ENCODE peak calls at places on chromosomes 11 and 22, in four cellular contexts. L is pancreas, Z is tibial nerve, F is colonic mucosa. K is an unnamed sample. For H3K9me3, the result is how much of the 10 kb centered on the place peaks cover.

GRCh38 chr11:46327829-46328228 is 19.4 kb upstream of the DGKZ start:
- DNase-seq in L (no peak), F (no peak), Z (no peak), K (no peak)

GRCh38 chr11:64361659-64362058 is 2.7 kb downstream of the RPS6KA4 start:
- DNase-seq in L (no peak), Z (no peak), F (no peak), K (no peak)

GRCh38 chr11:114073506-114074381 is 14.2 kb downstream of the ZBTB16 start:
- DNase-seq in Z (no peak), L (no peak), F (no peak), K (no peak)

GRCh38 chr11:57402188-57403066 is 12.0 kb upstream of the PRG2 start:
- DNase-seq in L (no peak), Z (no peak), F (no peak), K (no peak)

GRCh38 chr11:101583180-101584128 is at the start of gene TRPC6:
- DNase-seq in F (no peak), L (peak), Z (no peak), K (no peak)

GRCh38 chr11:33733978-33734377 is 2.2 kb downstream of the CD59 start:
- DNase-seq in L (no peak), F (no peak), Z (no peak), K (no peak)

GRCh38 chr11:105609341-105609781 is 512 bp upstream of the GRIA4 start:
- DNase-seq in L (peak), F (peak), Z (no peak), K (no peak)

GRCh38 chr11:118437046-118437735 is 899 bp downstream of the KMT2A start:
- DNase-seq in Z (no peak), L (peak), F (peak), K (no peak)

GRCh38 chr11:64165842-64166635 is at the start of gene MACROD1:
- DNase-seq in F (peak), Z (peak), L (peak), K (peak)

GRCh38 chr22:39559456-39560105 is 11.0 kb upstream of the CACNA1I start:
- DNase-seq in F (no peak), Z (no peak), L (no peak), K (no peak)

GRCh38 chr11:5992604-5993251 is 5.9 kb upstream of the OR52L1 start:
- DNase-seq in L (no peak), F (no peak), Z (no peak), K (no peak)

GRCh38 chr22:27431896-27432295 is 369.7 kb downstream of the MN1 start:
- DNase-seq in F (no peak), Z (no peak), L (no peak), K (no peak)

GRCh38 chr11:62025429-62026105 is 58.1 kb upstream of the FTH1 start:
- DNase-seq in Z (peak), F (peak), L (no peak), K (peak)

GRCh38 chr11:107623183-107623582 is 32.2 kb downstream of the ELMOD1 start:
- DNase-seq in Z (no peak), L (no peak), F (no peak), K (no peak)

GRCh38 chr11:84817998-84818397 is 809.1 kb downstream of the DLG2 start:
- DNase-seq in L (no peak), Z (no peak), F (no peak), K (no peak)

GRCh38 chr11:123169821-123170220 is 25.2 kb downstream of the CLMP start:
- DNase-seq in Z (no peak), F (no peak), L (no peak), K (no peak)

GRCh38 chr11:130390071-130390758 is 38.2 kb downstream of the ADAMTS8 start:
- DNase-seq in Z (no peak), F (no peak), L (no peak), K (no peak)

GRCh38 chr11:121563003-121563402 is 110.2 kb upstream of the SORL1-AS1 start:
- DNase-seq in L (no peak), F (no peak), Z (no peak), K (no peak)

GRCh38 chr11:69211540-69212120 is 55.9 kb downstream of the SMIM38 start:
- DNase-seq in L (no peak), F (no peak), Z (no peak), K (no peak)

GRCh38 chr22:42993651-42994275 is 21.2 kb downstream of the PACSIN2 start:
- DNase-seq in F (no peak), Z (no peak), L (no peak), K (no peak)

DNA sequence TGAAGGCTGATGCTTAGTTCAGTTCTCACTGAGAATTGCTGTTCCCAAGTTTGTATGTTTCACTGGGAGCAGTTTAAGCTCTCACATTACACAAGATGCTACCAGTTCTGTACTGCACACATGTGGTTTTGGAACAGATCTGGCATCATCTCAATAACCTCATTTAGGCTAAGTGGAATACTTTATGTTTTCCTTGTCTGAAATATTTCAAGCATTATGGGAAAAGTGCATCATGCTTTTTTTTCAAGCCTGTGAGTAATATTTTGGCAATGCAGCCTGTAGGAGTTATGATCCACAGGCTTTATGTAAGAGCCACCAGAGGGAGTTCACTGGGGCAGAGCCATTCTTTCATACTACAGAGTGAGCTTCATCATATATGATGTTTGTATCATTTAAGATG is 141.5 kb downstream of the OR4C45 start:
- DNase-seq in Z (no peak), F (no peak), L (no peak), K (no peak)
- H3K9me3 ChIP-seq in Z (under half), F (under half), L (under half), K (under half)

GRCh38 chr11:128890543-128891409 is at the start of gene KCNJ5:
- DNase-seq in Z (no peak), L (peak), F (peak), K (peak)
- H3K4me3 ChIP-seq in Z (peak), L (peak), F (peak), K (peak)

GRCh38 chr11:111990381-111990780 is 34.8 kb upstream of the DLAT start:
- DNase-seq in Z (no peak), F (no peak), L (no peak), K (no peak)

GRCh38 chr11:111983187-111983986 is 41.8 kb upstream of the DLAT start:
- DNase-seq in L (peak), Z (no peak), F (peak), K (no peak)

GRCh38 chr11:111982532-111983186 is 42.5 kb upstream of the DLAT start:
- DNase-seq in F (no peak), Z (no peak), L (no peak), K (no peak)

GRCh38 chr11:111982019-111982464 is 43.2 kb upstream of the DLAT start:
- DNase-seq in F (peak), Z (peak), L (peak), K (peak)

GRCh38 chr11:111986589-111986988 is 38.6 kb upstream of the DLAT start:
- DNase-seq in L (no peak), Z (no peak), F (no peak), K (no peak)
- H3K27ac ChIP-seq in L (no peak), Z (no peak), F (no peak), K (no peak)

GRCh38 chr22:47452184-47452583 is 689.7 kb downstream of the TBC1D22A start:
- DNase-seq in F (no peak), L (no peak), Z (no peak), K (no peak)

GRCh38 chr22:47453049-47453448 is 690.6 kb downstream of the TBC1D22A start:
- DNase-seq in Z (no peak), F (no peak), L (no peak), K (no peak)

GRCh38 chr22:47448231-47449035 is 686.0 kb downstream of the TBC1D22A start:
- DNase-seq in L (no peak), F (peak), Z (no peak), K (no peak)

GRCh38 chr22:47449508-47450270 is 687.2 kb downstream of the TBC1D22A start:
- DNase-seq in F (no peak), L (no peak), Z (no peak), K (no peak)

GRCh38 chr22:47450876-47451475 is 688.5 kb downstream of the TBC1D22A start:
- DNase-seq in Z (no peak), L (no peak), F (no peak), K (no peak)
- H3K9me3 ChIP-seq in Z (under half), L (under half), F (under half), K (under half)

DNA sequence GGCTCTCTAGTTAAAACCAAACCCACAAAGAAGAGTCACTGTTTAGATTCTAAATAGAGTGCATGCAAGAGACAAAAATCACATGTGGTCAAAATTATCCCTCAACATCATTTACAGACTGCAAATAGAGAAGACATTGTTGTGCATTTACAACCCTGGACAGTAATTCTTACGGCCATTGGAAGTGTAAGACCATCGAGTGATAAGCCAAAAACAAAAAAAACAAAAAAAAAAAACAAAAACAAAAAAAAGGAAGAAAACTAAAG is 93.4 kb downstream of the RASSF10 start:
- DNase-seq in Z (no peak), L (no peak), F (no peak), K (no peak)
- H3K4me3 ChIP-seq in Z (no peak), L (no peak), F (no peak), K (no peak)

GRCh38 chr11:14443642-14444041 is 56.0 kb downstream of the COPB1 start:
- DNase-seq in F (peak), L (no peak), Z (no peak), K (no peak)

GRCh38 chr11:14448229-14448628 is 51.4 kb downstream of the COPB1 start:
- DNase-seq in F (no peak), Z (no peak), L (no peak), K (no peak)

GRCh38 chr11:14446701-14447169 is 52.9 kb downstream of the COPB1 start:
- DNase-seq in Z (no peak), F (no peak), L (no peak), K (no peak)

GRCh38 chr11:14445542-14446530 is 53.8 kb downstream of the COPB1 start:
- DNase-seq in Z (no peak), L (no peak), F (no peak), K (no peak)

GRCh38 chr11:14444441-14445189 is 55.0 kb downstream of the COPB1 start:
- DNase-seq in Z (no peak), F (no peak), L (no peak), K (no peak)
- H3K27ac ChIP-seq in Z (no peak), F (no peak), L (no peak), K (no peak)

DNA sequence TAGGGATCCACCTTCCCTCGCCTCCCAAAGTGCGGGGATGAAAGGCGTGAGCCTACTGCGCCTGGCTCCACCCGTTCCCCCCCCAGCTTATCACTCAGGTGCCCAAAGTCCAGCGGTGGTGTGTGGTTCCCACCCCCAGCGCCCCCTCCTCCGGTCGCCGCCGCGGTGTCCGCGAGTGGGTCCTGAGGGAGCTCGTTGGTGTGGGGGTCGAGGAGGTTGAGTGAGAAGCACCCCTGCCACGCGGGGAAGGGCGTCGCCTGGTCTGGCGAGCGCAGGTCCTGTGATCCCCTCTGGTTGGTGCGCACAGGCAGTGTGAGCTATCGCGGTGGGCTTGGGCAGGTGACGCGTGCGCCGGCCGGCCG is 3900.6 kb upstream of the OR11H1 start:
- DNase-seq in L (peak), Z (no peak), F (no peak), K (no peak)
- H3K9me3 ChIP-seq in L (under half), Z (under half), F (under half), K (under half)

GRCh38 chr11:66327171-66328035 is 8.8 kb downstream of the RIN1 start:
- DNase-seq in Z (no peak), L (peak), F (no peak), K (no peak)

GRCh38 chr11:66326261-66327111 is 9.6 kb upstream of the CD248 start:
- DNase-seq in L (peak), F (no peak), Z (peak), K (peak)

GRCh38 chr11:66328036-66328306 is 8.3 kb downstream of the RIN1 start:
- DNase-seq in F (no peak), Z (no peak), L (peak), K (no peak)

GRCh38 chr11:66329165-66329673 is 7.0 kb downstream of the RIN1 start:
- DNase-seq in F (no peak), Z (no peak), L (peak), K (no peak)

DNA sequence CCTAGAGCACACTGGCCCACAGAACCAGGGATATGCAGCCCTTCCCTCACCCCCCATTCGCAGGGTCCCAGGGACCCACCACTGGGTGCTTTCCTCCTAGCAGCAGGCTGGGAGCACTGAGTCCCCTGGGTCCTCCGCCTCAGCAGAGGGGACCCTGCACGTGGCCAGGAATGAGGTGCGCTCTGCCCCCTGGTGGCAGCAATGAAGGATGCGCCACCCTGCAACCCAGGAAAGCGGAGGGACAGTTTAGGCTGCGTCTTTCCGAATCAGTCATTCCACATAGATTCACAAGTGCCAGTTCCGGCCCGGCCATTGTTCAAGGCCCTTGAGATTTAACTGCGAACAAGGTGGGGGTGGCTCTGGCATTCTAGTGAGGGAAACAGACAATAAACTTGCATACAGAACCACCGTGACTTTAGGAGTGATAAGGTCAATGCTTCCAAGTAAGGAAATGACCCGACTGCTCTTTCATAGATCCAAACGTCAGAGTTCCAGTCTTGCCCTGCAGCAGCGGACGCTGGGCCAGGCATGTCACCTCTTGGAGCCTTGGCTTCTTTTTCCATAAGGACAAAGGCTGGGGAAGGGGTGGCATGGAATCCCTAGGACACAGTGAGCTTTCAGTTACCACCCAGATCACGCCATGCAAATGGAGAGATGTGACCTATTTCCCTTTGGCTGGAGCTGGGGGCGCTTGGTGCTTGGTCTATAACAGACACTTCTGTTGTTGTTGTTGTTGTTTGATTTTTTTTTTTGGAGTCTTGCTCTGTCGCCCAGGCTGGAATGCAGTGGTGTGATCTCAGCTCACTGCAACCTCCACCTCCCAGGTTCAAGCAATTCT is 7.7 kb downstream of the RIN1 start:
- DNase-seq in F (peak), L (peak), Z (peak), K (peak)
- H3K4me3 ChIP-seq in F (no peak), L (no peak), Z (no peak), K (no peak)

K was measured in heart right ventricle.